ENCODE peak calls at places on chromosomes 7 and 10, in ten cellular contexts. N is Peyer's patch, R is A549, D is body of pancreas, X is ovary, W is right lobe of liver, Z is spleen, H is tibial nerve, M is lower leg skin, O is NB4. G is an unnamed sample.

GRCh38 chr10:16583382-16583781 is 61.7 kb upstream of the C1QL3 start:
- DNase-seq in D (no peak), N (no peak), H (no peak), O (no peak), X (no peak), M (no peak), W (no peak), Z (no peak), R (no peak), G (no peak)

GRCh38 chr10:10222288-10222945 is 795.3 kb upstream of the CELF2 start:
- DNase-seq in X (no peak), Z (no peak), D (no peak), M (no peak), W (no peak), R (no peak), O (no peak), H (no peak), N (no peak), G (no peak)

GRCh38 chr7:28955723-28956607 is 2.2 kb downstream of the TRIL start:
- DNase-seq in D (peak; percentile 90), N (peak; percentile 91), Z (peak; percentile 90), X (peak; percentile 74), M (peak; percentile 54), H (peak; percentile 51), W (peak; percentile 87), R (peak; percentile 33), O (no peak), G (peak; percentile 92)

GRCh38 chr10:60312818-60313588 is 76.7 kb downstream of the ANK3 start:
- DNase-seq in D (no peak), W (no peak), R (no peak), M (no peak), Z (no peak), H (no peak), N (no peak), X (no peak), O (no peak), G (no peak)

GRCh38 chr7:91083855-91084644 is 180.2 kb upstream of the FZD1 start:
- DNase-seq in D (peak; percentile 28), W (peak; percentile 29), M (no peak), X (peak; percentile 28), R (no peak), N (no peak), Z (no peak), O (no peak), H (no peak), G (peak; percentile 85)

GRCh38 chr7:22255342-22255741 is 101.6 kb downstream of the RAPGEF5 start:
- DNase-seq in M (no peak), R (no peak), N (no peak), O (no peak), W (no peak), X (no peak), Z (no peak), H (no peak), D (peak; percentile 15), G (no peak)

GRCh38 chr7:24965831-24966708 is 13.9 kb downstream of the OSBPL3 start:
- DNase-seq in R (no peak), D (peak; percentile 17), W (no peak), M (no peak), Z (no peak), H (peak; percentile 5), N (peak; percentile 49), X (no peak), O (peak; percentile 60), G (peak; percentile 37)

GRCh38 chr10:107409517-107409916 is 245.0 kb upstream of the SORCS1 start:
- DNase-seq in M (no peak), R (no peak), W (no peak), D (peak; percentile 4), O (peak; percentile 51), H (no peak), X (no peak), Z (no peak), N (no peak), G (peak; percentile 31)

GRCh38 chr10:5523796-5524574 is 776 bp upstream of the CALML3 start:
- DNase-seq in H (no peak), X (no peak), W (no peak), M (no peak), O (no peak), Z (peak; percentile 46), R (no peak), D (no peak), N (peak; percentile 27), G (peak; percentile 0)

GRCh38 chr10:14617125-14617524 is 157.6 kb downstream of the FAM107B start:
- DNase-seq in Z (no peak), D (no peak), O (peak; percentile 83), R (no peak), X (no peak), H (no peak), M (no peak), W (no peak), N (no peak), G (no peak)

GRCh38 chr10:14616465-14616864 is 158.2 kb downstream of the FAM107B start:
- DNase-seq in N (no peak), W (no peak), Z (no peak), M (no peak), O (no peak), D (no peak), R (no peak), H (no peak), X (no peak), G (no peak)

GRCh38 chr10:14618669-14619068 is 156.0 kb downstream of the FAM107B start:
- DNase-seq in H (no peak), R (no peak), Z (no peak), W (no peak), M (no peak), N (no peak), O (no peak), X (no peak), D (no peak), G (no peak)

GRCh38 chr10:14621037-14621436 is 153.7 kb downstream of the FAM107B start:
- DNase-seq in N (no peak), O (no peak), M (no peak), X (no peak), Z (no peak), W (no peak), D (no peak), R (no peak), H (no peak), G (no peak)

DNA sequence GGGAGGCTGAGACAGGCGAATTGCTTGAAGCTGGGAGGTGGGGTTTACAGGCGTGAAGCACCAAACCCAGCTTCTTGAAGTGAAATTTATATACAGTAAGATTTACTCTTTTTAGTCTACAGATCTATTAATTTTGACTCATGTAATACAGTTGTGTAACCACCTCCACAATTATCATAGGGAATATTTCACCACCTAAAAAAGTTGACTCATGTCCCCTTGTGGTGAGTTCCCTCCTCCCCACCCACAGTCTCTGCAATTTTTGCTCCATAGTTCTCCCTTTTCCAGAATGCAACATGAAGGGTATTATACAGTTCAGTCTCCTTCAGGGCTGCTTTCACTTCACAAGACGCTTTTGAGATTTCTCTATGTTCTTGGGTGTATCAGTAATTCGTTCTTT is 156.8 kb downstream of the FAM107B start:
- DNase-seq in H (no peak), Z (no peak), N (no peak), W (no peak), M (no peak), X (no peak), R (no peak), O (peak; percentile 89), D (no peak), G (no peak)
- TF ChIP-seq CTCF in H (no peak), Z (no peak), N (no peak), W (no peak), M (no peak), X (no peak), R (no peak), O (peak; percentile 20), D (no peak), G (no peak)

GRCh38 chr7:44063894-44064651 is 1.3 kb downstream of the PGAM2 start:
- DNase-seq in R (no peak), X (peak; percentile 41), M (no peak), H (no peak), N (peak; percentile 47), O (no peak), D (no peak), W (no peak), Z (peak; percentile 72), G (no peak)

GRCh38 chr7:44065431-44066110 is at the start of gene PGAM2:
- DNase-seq in Z (peak; percentile 79), O (peak; percentile 60), H (no peak), W (no peak), D (no peak), M (no peak), X (peak; percentile 54), N (peak; percentile 52), R (no peak), G (peak; percentile 78)

GRCh38 chr7:44063547-44063893 is 1.8 kb downstream of the PGAM2 start:
- DNase-seq in H (no peak), O (no peak), Z (no peak), W (no peak), X (peak; percentile 17), D (no peak), R (no peak), N (no peak), M (no peak), G (no peak)

GRCh38 chr7:44066111-44066460 is 719 bp upstream of the PGAM2 start:
- DNase-seq in H (no peak), O (no peak), D (no peak), X (peak; percentile 4), M (no peak), R (no peak), N (no peak), W (no peak), Z (no peak), G (no peak)

DNA sequence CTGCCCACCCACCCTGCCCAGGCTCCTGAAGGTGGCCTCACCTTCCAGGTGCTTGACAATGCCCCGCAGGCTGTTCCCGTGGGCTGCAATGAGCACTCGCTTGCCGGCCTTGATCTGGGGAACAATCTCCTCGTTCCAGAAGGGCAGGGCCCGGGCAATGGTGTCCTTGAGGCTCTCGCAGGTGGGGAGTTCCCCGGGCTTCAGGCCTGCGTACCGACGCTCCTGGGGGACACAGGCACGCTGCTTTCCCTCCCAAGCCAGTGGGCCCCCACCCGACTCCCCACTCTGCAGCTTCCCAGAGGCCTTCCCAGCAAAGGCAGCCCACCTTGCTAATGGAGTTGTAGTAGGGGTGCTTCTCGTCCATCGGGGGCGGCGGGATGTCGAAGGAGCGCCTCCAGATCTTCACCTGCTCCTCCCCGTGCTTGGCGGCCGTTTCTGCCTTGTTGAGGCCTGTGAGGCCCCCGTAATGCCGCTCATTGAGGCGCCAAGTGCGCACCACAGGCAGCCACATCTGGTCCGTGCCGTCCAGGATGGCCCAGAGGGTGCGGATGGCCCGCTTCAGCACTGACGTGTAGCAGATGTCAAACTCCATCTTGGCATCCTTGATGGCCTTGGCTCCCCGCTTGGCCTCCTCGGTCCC is 456 bp downstream of the PGAM2 start:
- DNase-seq in X (peak; percentile 42), R (no peak), Z (peak; percentile 83), N (peak; percentile 56), D (peak; percentile 50), O (no peak), H (no peak), M (no peak), W (no peak), G (no peak)
- TF ChIP-seq POLR2A in X (no peak), R (no peak), Z (no peak), N (no peak), D (no peak), O (no peak), H (no peak), M (no peak), W (no peak), G (peak; percentile 11)

GRCh38 chr7:150378115-150378852 is 846 bp upstream of the ZNF775 start:
- DNase-seq in M (no peak), H (peak; percentile 35), W (peak; percentile 56), D (peak; percentile 78), O (peak; percentile 92), R (peak; percentile 72), X (peak; percentile 69), N (peak; percentile 80), Z (peak; percentile 84), G (peak; percentile 37)
- TF ChIP-seq CTCF in M (no peak), H (no peak), W (no peak), D (no peak), O (peak; percentile 35), R (peak; percentile 29), X (no peak), N (no peak), Z (no peak), G (no peak)

GRCh38 chr7:122143751-122144711 is at the start of gene AASS:
- DNase-seq in M (peak; percentile 98), H (peak; percentile 98), O (peak; percentile 49), R (peak; percentile 84), N (peak; percentile 98), Z (peak; percentile 95), X (peak; percentile 99), D (peak; percentile 99), W (peak; percentile 97), G (peak; percentile 98)
- TF ChIP-seq POLR2A in M (no peak), H (peak; percentile 97), O (no peak), R (no peak), N (peak; percentile 33), Z (no peak), X (peak; percentile 96), D (peak; percentile 48), W (peak; percentile 58), G (peak; percentile 86)